ENCODE peak calls at places on chromosomes 4 and X, in nine cellular contexts. One of them, this sample, is unnamed.

GRCh38 chr4:109411964-109412363 is 21.7 kb upstream of the SEC24B start:
- DNase-seq in GM23248: no peak
- DNase-seq in NCI-H774: no peak
- DNase-seq in NCI-H1105: peak; percentile 20
- DNase-seq in activated T-cell treated with anti-CD3 and anti-CD28 coated beads, Interleukin-2, amount 50 U/mL, for 1 hour: no peak
- DNase-seq in stimulated activated CD4-positive, alpha-beta T cell treated with anti-CD3 and anti-CD28 coated beads, Interleukin-4, amount 100 ng/mL, for 1 hour: no peak
- DNase-seq in A172: no peak
- DNase-seq in NCI-H1436: no peak
- DNase-seq in right lobe of liver: no peak
- DNase-seq in this sample: peak; percentile 21

GRCh38 chr4:71524746-71525145 is 185.9 kb downstream of the SLC4A4 start:
- DNase-seq in GM23248: no peak
- DNase-seq in NCI-H774: no peak
- DNase-seq in NCI-H1105: no peak
- DNase-seq in activated T-cell treated with anti-CD3 and anti-CD28 coated beads, Interleukin-2, amount 50 U/mL, for 1 hour: no peak
- DNase-seq in stimulated activated CD4-positive, alpha-beta T cell treated with anti-CD3 and anti-CD28 coated beads, Interleukin-4, amount 100 ng/mL, for 1 hour: no peak
- DNase-seq in A172: no peak
- DNase-seq in NCI-H1436: no peak
- DNase-seq in right lobe of liver: no peak
- DNase-seq in this sample: no peak

GRCh38 chr4:172155838-172156345 is 342.7 kb downstream of the GALNTL6 start:
- DNase-seq in GM23248: no peak
- DNase-seq in NCI-H774: no peak
- DNase-seq in NCI-H1105: no peak
- DNase-seq in activated T-cell treated with anti-CD3 and anti-CD28 coated beads, Interleukin-2, amount 50 U/mL, for 1 hour: no peak
- DNase-seq in stimulated activated CD4-positive, alpha-beta T cell treated with anti-CD3 and anti-CD28 coated beads, Interleukin-4, amount 100 ng/mL, for 1 hour: no peak
- DNase-seq in A172: no peak
- DNase-seq in NCI-H1436: no peak
- DNase-seq in right lobe of liver: no peak
- DNase-seq in this sample: no peak

GRCh38 chr4:79294064-79294463 is 31.8 kb downstream of the NAA11 start:
- DNase-seq in GM23248: peak; percentile 20
- DNase-seq in NCI-H774: no peak
- DNase-seq in NCI-H1105: no peak
- DNase-seq in activated T-cell treated with anti-CD3 and anti-CD28 coated beads, Interleukin-2, amount 50 U/mL, for 1 hour: no peak
- DNase-seq in stimulated activated CD4-positive, alpha-beta T cell treated with anti-CD3 and anti-CD28 coated beads, Interleukin-4, amount 100 ng/mL, for 1 hour: no peak
- DNase-seq in A172: no peak
- DNase-seq in NCI-H1436: no peak
- DNase-seq in right lobe of liver: no peak
- DNase-seq in this sample: no peak

GRCh38 chrX:22634751-22635150 is 362.0 kb downstream of the CBLL2 start:
- DNase-seq in GM23248: peak; percentile 49
- DNase-seq in NCI-H774: no peak
- DNase-seq in NCI-H1105: no peak
- DNase-seq in activated T-cell treated with anti-CD3 and anti-CD28 coated beads, Interleukin-2, amount 50 U/mL, for 1 hour: no peak
- DNase-seq in stimulated activated CD4-positive, alpha-beta T cell treated with anti-CD3 and anti-CD28 coated beads, Interleukin-4, amount 100 ng/mL, for 1 hour: no peak
- DNase-seq in A172: no peak
- DNase-seq in NCI-H1436: no peak
- DNase-seq in right lobe of liver: no peak
- DNase-seq in this sample: no peak

GRCh38 chrX:10296581-10296980 is 139.8 kb downstream of the CLCN4 start:
- DNase-seq in GM23248: peak; percentile 6
- DNase-seq in NCI-H774: no peak
- DNase-seq in NCI-H1105: no peak
- DNase-seq in activated T-cell treated with anti-CD3 and anti-CD28 coated beads, Interleukin-2, amount 50 U/mL, for 1 hour: no peak
- DNase-seq in stimulated activated CD4-positive, alpha-beta T cell treated with anti-CD3 and anti-CD28 coated beads, Interleukin-4, amount 100 ng/mL, for 1 hour: no peak
- DNase-seq in A172: peak; percentile 17
- DNase-seq in NCI-H1436: no peak
- DNase-seq in right lobe of liver: no peak
- DNase-seq in this sample: no peak

GRCh38 chr4:78666830-78667258 is 109.3 kb upstream of the BMP2K start:
- DNase-seq in GM23248: no peak
- DNase-seq in NCI-H774: no peak
- DNase-seq in NCI-H1105: no peak
- DNase-seq in activated T-cell treated with anti-CD3 and anti-CD28 coated beads, Interleukin-2, amount 50 U/mL, for 1 hour: no peak
- DNase-seq in stimulated activated CD4-positive, alpha-beta T cell treated with anti-CD3 and anti-CD28 coated beads, Interleukin-4, amount 100 ng/mL, for 1 hour: no peak
- DNase-seq in A172: no peak
- DNase-seq in NCI-H1436: no peak
- DNase-seq in right lobe of liver: no peak
- DNase-seq in this sample: no peak

GRCh38 chr4:30172416-30172815 is 547.8 kb upstream of the PCDH7 start:
- DNase-seq in GM23248: no peak
- DNase-seq in NCI-H774: no peak
- DNase-seq in NCI-H1105: no peak
- DNase-seq in activated T-cell treated with anti-CD3 and anti-CD28 coated beads, Interleukin-2, amount 50 U/mL, for 1 hour: no peak
- DNase-seq in stimulated activated CD4-positive, alpha-beta T cell treated with anti-CD3 and anti-CD28 coated beads, Interleukin-4, amount 100 ng/mL, for 1 hour: no peak
- DNase-seq in A172: no peak
- DNase-seq in NCI-H1436: no peak
- DNase-seq in right lobe of liver: no peak
- DNase-seq in this sample: no peak

GRCh38 chr4:158912390-158913175 is 143.8 kb downstream of the FNIP2 start:
- DNase-seq in GM23248: peak; percentile 48
- DNase-seq in NCI-H774: no peak
- DNase-seq in NCI-H1105: no peak
- DNase-seq in activated T-cell treated with anti-CD3 and anti-CD28 coated beads, Interleukin-2, amount 50 U/mL, for 1 hour: no peak
- DNase-seq in stimulated activated CD4-positive, alpha-beta T cell treated with anti-CD3 and anti-CD28 coated beads, Interleukin-4, amount 100 ng/mL, for 1 hour: no peak
- DNase-seq in A172: no peak
- DNase-seq in NCI-H1436: no peak
- DNase-seq in right lobe of liver: no peak
- DNase-seq in this sample: no peak